ENCODE peak calls at places on chromosomes 12 and 14, in five cellular contexts. W is DND-41, C is MM.1S, H is fibroblast of lung, B is PC-3. L is an unnamed sample.
A peak's percentile ranks its signal among the peaks of the same experiment; 100 is the strongest.

GRCh38 chr14:105086833-105087307 is 21.6 kb upstream of the GPR132 start:
- DNase-seq in W (peak; percentile 58), C (peak; percentile 59), H (peak; percentile 75), B (peak; percentile 84), L (peak; percentile 94)

GRCh38 chr14:22213110-22213509 is 375.9 kb downstream of the DAD1 start:
- DNase-seq in W (no peak), C (no peak), H (no peak), B (peak; percentile 32), L (no peak)

GRCh38 chr12:52327086-52327829 is 6.1 kb upstream of the KRT83 start:
- DNase-seq in W (peak; percentile 78), C (peak; percentile 94), H (peak; percentile 89), B (peak; percentile 98), L (peak; percentile 80)

GRCh38 chr12:68807576-68808387 is at the start of gene MDM2:
- DNase-seq in W (peak; percentile 97), C (peak; percentile 98), H (peak; percentile 88), B (peak; percentile 93), L (peak; percentile 98)

GRCh38 chr14:53955671-53956426 is 776 bp downstream of the BMP4 start:
- DNase-seq in W (no peak), C (no peak), H (peak; percentile 50), B (no peak), L (peak; percentile 88)

GRCh38 chr12:56097738-56098137 is 6.6 kb upstream of the PA2G4 start:
- DNase-seq in W (no peak), C (no peak), H (no peak), B (no peak), L (no peak)

GRCh38 chr12:81811066-81811777 is 52.1 kb upstream of the PPFIA2 start:
- DNase-seq in W (no peak), C (no peak), H (peak; percentile 87), B (no peak), L (no peak)

GRCh38 chr14:70808023-70808401 is 1.3 kb downstream of the MAP3K9 start:
- DNase-seq in W (peak; percentile 71), C (peak; percentile 58), H (peak; percentile 22), B (peak; percentile 66), L (no peak)

GRCh38 chr14:70183991-70184390 is 4.8 kb downstream of the SLC8A3 start:
- DNase-seq in W (no peak), C (peak; percentile 31), H (no peak), B (no peak), L (no peak)

GRCh38 chr14:92783813-92784431 is 10.2 kb upstream of the GOLGA5 start:
- DNase-seq in W (peak; percentile 34), C (peak; percentile 70), H (peak; percentile 61), B (peak; percentile 85), L (no peak)

GRCh38 chr12:4824415-4824814 is 85.3 kb upstream of the KCNA1 start:
- DNase-seq in W (no peak), C (no peak), H (peak; percentile 96), B (peak; percentile 35), L (no peak)

GRCh38 chr14:102591372-102591943 is 991 bp upstream of the RCOR1 start:
- DNase-seq in W (peak; percentile 58), C (no peak), H (peak; percentile 22), B (no peak), L (peak; percentile 84)

GRCh38 chr12:107122452-107122958 is 29.2 kb upstream of the CRY1 start:
- DNase-seq in W (no peak), C (no peak), H (no peak), B (no peak), L (no peak)

GRCh38 chr14:33499687-33500086 is 451.2 kb downstream of the EGLN3 start:
- DNase-seq in W (no peak), C (no peak), H (no peak), B (no peak), L (no peak)

GRCh38 chr12:3061129-3061857 is 15.9 kb upstream of the TSPAN9 start:
- DNase-seq in W (no peak), C (no peak), H (peak; percentile 55), B (no peak), L (no peak)

GRCh38 chr12:113942209-113942608 is 23.9 kb downstream of the RBM19 start:
- DNase-seq in W (no peak), C (no peak), H (no peak), B (no peak), L (no peak)

GRCh38 chr12:51421266-51421884 is 3.3 kb upstream of the SLC4A8 start:
- DNase-seq in W (peak; percentile 72), C (peak; percentile 58), H (peak; percentile 53), B (peak; percentile 84), L (no peak)

GRCh38 chr14:101476931-101477553 is 84.3 kb upstream of the DIO3 start:
- DNase-seq in W (peak; percentile 10), C (no peak), H (no peak), B (peak; percentile 97), L (no peak)

GRCh38 chr14:32692441-32692840 is 246.2 kb upstream of the NPAS3 start:
- DNase-seq in W (no peak), C (no peak), H (peak; percentile 61), B (no peak), L (no peak)

GRCh38 chr12:102407776-102408486 is 72.4 kb downstream of the IGF1 start:
- DNase-seq in W (no peak), C (no peak), H (peak; percentile 68), B (no peak), L (no peak)

GRCh38 chr14:64178814-64179213 is 115.4 kb downstream of the ESR2 start:
- DNase-seq in W (no peak), C (no peak), H (no peak), B (peak; percentile 12), L (no peak)

GRCh38 chr12:26127404-26127803 is 2.6 kb upstream of the BHLHE41 start:
- DNase-seq in W (no peak), C (no peak), H (no peak), B (peak; percentile 26), L (no peak)

GRCh38 chr12:77924703-77925102 is 94.0 kb downstream of the NAV3 start:
- DNase-seq in W (no peak), C (no peak), H (peak; percentile 75), B (no peak), L (no peak)

GRCh38 chr14:89388853-89389252 is 28.2 kb downstream of the FOXN3 start:
- DNase-seq in W (no peak), C (no peak), H (no peak), B (peak; percentile 11), L (no peak)

GRCh38 chr14:39474416-39474911 is 42.2 kb upstream of the FBXO33 start:
- DNase-seq in W (no peak), C (peak; percentile 37), H (peak; percentile 36), B (no peak), L (no peak)

GRCh38 chr14:51395361-51395849 is 155.4 kb downstream of the TMX1 start:
- DNase-seq in W (no peak), C (no peak), H (peak; percentile 86), B (peak; percentile 71), L (peak; percentile 74)

GRCh38 chr12:49541911-49542505 is 3.2 kb downstream of the KCNH3 start:
- DNase-seq in W (no peak), C (no peak), H (no peak), B (no peak), L (no peak)

GRCh38 chr14:56514663-56515371 is 64.8 kb upstream of the TMEM260 start:
- DNase-seq in W (no peak), C (no peak), H (peak; percentile 35), B (no peak), L (no peak)

GRCh38 chr14:58243790-58244555 is 670 bp upstream of the PSMA3 start:
- DNase-seq in W (no peak), C (peak; percentile 24), H (peak; percentile 24), B (peak; percentile 94), L (no peak)

GRCh38 chr12:130634866-130635265 is 81.2 kb downstream of the RIMBP2 start:
- DNase-seq in W (no peak), C (no peak), H (no peak), B (no peak), L (no peak)

GRCh38 chr12:120674172-120674571 is 12.8 kb upstream of the MLEC start:
- DNase-seq in W (no peak), C (no peak), H (no peak), B (no peak), L (no peak)

GRCh38 chr12:12331244-12331771 is 18.7 kb downstream of the MANSC1 start:
- DNase-seq in W (no peak), C (no peak), H (peak; percentile 78), B (no peak), L (no peak)

GRCh38 chr12:65941388-65941787 is 117.1 kb downstream of the HMGA2 start:
- DNase-seq in W (no peak), C (no peak), H (peak; percentile 95), B (peak; percentile 84), L (no peak)

GRCh38 chr14:66540038-66540437 is 32.1 kb downstream of the GPHN start:
- DNase-seq in W (no peak), C (no peak), H (no peak), B (no peak), L (no peak)

DNA sequence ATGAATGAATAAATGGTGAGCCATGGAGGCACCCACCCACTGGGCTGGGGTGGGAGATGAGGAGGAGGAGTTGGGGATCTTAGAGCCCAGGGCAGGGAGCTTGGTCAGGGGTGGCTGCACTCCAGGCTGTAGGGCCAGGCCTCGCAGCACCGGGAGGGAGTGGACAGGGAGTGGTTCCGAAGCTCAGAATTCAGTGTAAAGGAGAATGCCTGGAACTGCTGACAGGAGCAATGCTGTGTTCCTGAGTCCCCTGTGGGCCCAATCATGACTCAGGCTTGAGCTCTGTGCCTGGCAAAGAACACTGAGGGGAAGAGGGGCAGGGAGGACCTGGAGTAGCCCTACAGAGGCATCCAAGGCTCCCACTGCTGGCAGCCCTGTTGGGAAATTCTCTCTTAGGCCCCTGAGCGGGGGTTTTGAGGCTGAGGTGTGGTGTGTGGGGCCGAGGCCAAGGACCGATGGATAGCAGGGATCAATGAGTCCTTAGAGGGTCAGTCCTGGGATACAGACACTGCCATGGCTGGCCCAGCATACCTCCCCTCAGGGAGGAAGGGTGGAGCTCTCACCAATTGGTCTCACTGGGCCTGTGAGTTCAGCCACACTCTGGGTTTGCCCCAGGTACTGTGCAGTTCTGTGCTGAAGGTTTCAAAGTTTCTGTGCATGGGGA is 9.5 kb upstream of the RABGGTA start:
- DNase-seq in W (no peak), C (no peak), H (no peak), B (no peak), L (no peak)
- H3K4me1 ChIP-seq in W (no peaks in the 10 kb centered on the region), C (peaks cover 7% of the 10 kb centered on the region), H (no peaks in the 10 kb centered on the region), B (peaks cover 7% of the 10 kb centered on the region), L (no peaks in the 10 kb centered on the region)

GRCh38 chr14:24308342-24309124 is 756 bp upstream of the CIDEB start:
- DNase-seq in W (no peak), C (no peak), H (no peak), B (no peak), L (no peak)
- TF ChIP-seq CTCF in W (no peak), C (no peak), H (no peak), B (no peak), L (no peak)

GRCh38 chr14:103743691-103744090 is 28.1 kb downstream of the ZFYVE21 start:
- DNase-seq in W (no peak), C (no peak), H (no peak), B (no peak), L (peak; percentile 63)
- H3K9ac ChIP-seq in W (no peak overlapping the region), C (no peak overlapping the region), H (no peak overlapping the region), B (no peak overlapping the region), L (no peak overlapping the region)

GRCh38 chr14:99264691-99265090 is 7.3 kb downstream of the BCL11B start:
- DNase-seq in W (no peak), C (no peak), H (no peak), B (no peak), L (no peak)

GRCh38 chr14:99263564-99264330 is 8.2 kb downstream of the BCL11B start:
- DNase-seq in W (no peak), C (no peak), H (no peak), B (no peak), L (no peak)

GRCh38 chr14:99266181-99267178 is 5.5 kb downstream of the BCL11B start:
- DNase-seq in W (peak; percentile 82), C (peak; percentile 63), H (peak; percentile 50), B (peak; percentile 79), L (peak; percentile 92)

GRCh38 chr14:99267871-99268775 is 3.9 kb downstream of the BCL11B start:
- DNase-seq in W (peak; percentile 66), C (no peak), H (no peak), B (no peak), L (no peak)

GRCh38 chr14:99265571-99265970 is 6.4 kb downstream of the BCL11B start:
- DNase-seq in W (no peak), C (no peak), H (no peak), B (no peak), L (no peak)
- H3K4me1 ChIP-seq in W (peaks cover 64% of the 10 kb centered on the region), C (no peaks in the 10 kb centered on the region), H (no peaks in the 10 kb centered on the region), B (no peaks in the 10 kb centered on the region), L (no peaks in the 10 kb centered on the region)

L was measured in kidney.